ENCODE peak calls at places on chromosomes 12 and 14, in six cellular contexts. A, X, L, Y, H and E are unnamed samples.

GRCh38 chr12:107329569-107330324 is 236.4 kb upstream of the CRY1 start:
- DNase-seq in X (no peak), Y (no peak), A (no peak), L (no peak), H (no peak), E (no peak)

GRCh38 chr12:68271346-68271745 is 17.9 kb upstream of the IL22 start:
- DNase-seq in Y (no peak), H (no peak), L (no peak), A (no peak), X (no peak), E (no peak)

GRCh38 chr12:80332827-80333226 is 111.2 kb upstream of the PTPRQ start:
- DNase-seq in Y (no peak), H (no peak), A (no peak), X (no peak), L (no peak), E (no peak)

GRCh38 chr12:97758586-97758985 is 296.0 kb downstream of the RMST start:
- DNase-seq in H (no peak), A (no peak), X (no peak), Y (no peak), L (no peak), E (no peak)

GRCh38 chr12:103800252-103800771 is 40.7 kb downstream of the NT5DC3 start:
- DNase-seq in L (peak; percentile 28), Y (peak; percentile 75), A (no peak), H (no peak), X (no peak), E (peak; percentile 45)

GRCh38 chr12:49420556-49420955 is 53.3 kb downstream of the SPATS2 start:
- DNase-seq in L (no peak), H (no peak), A (no peak), X (no peak), Y (no peak), E (no peak)

GRCh38 chr14:75084513-75084912 is 15.1 kb downstream of the ZC2HC1C start:
- DNase-seq in L (no peak), X (no peak), A (no peak), H (no peak), Y (no peak), E (no peak)

GRCh38 chr14:104066719-104067118 is 18.8 kb upstream of the ASPG start:
- DNase-seq in X (no peak), A (no peak), H (no peak), L (no peak), Y (no peak), E (no peak)

GRCh38 chr14:75301666-75302325 is 23.2 kb downstream of the FOS start:
- DNase-seq in A (no peak), Y (no peak), L (no peak), X (no peak), H (no peak), E (no peak)

GRCh38 chr14:93892923-93893549 is 34.1 kb upstream of the FAM181A start:
- DNase-seq in Y (peak; percentile 62), L (peak; percentile 22), A (peak; percentile 28), H (peak; percentile 44), X (peak; percentile 30), E (peak; percentile 35)

GRCh38 chr12:49330032-49330619 is 6.9 kb downstream of the C1QL4 start:
- DNase-seq in H (no peak), L (no peak), X (no peak), A (no peak), Y (no peak), E (no peak)

GRCh38 chr12:65881348-65881961 is 57.2 kb downstream of the HMGA2 start:
- DNase-seq in L (peak; percentile 63), H (no peak), Y (no peak), X (no peak), A (no peak), E (no peak)

GRCh38 chr12:59444932-59445331 is 150.9 kb upstream of the SLC16A7 start:
- DNase-seq in L (no peak), Y (no peak), H (no peak), A (no peak), X (no peak), E (no peak)

GRCh38 chr14:77120771-77121743 is 20.5 kb downstream of the ZDHHC22 start:
- DNase-seq in L (no peak), Y (peak; percentile 31), X (no peak), H (peak; percentile 29), A (no peak), E (peak; percentile 53)

GRCh38 chr12:78204926-78205325 is 374.2 kb downstream of the NAV3 start:
- DNase-seq in H (no peak), Y (no peak), A (no peak), X (no peak), L (no peak), E (no peak)

GRCh38 chr12:57927086-57927485 is 14.3 kb upstream of the ATP23 start:
- DNase-seq in X (no peak), Y (no peak), H (no peak), A (no peak), L (no peak), E (no peak)

GRCh38 chr12:43675048-43675904 is 83.3 kb downstream of the PUS7L start:
- DNase-seq in A (no peak), Y (no peak), L (no peak), H (no peak), X (no peak), E (no peak)

GRCh38 chr12:749871-750270 is 2.5 kb upstream of the WNK1 start:
- DNase-seq in X (no peak), Y (no peak), L (no peak), A (no peak), H (no peak), E (no peak)

GRCh38 chr12:106953352-106954260 is 2.1 kb upstream of the TMEM263 start:
- DNase-seq in X (no peak), Y (no peak), A (no peak), L (no peak), H (no peak), E (no peak)

GRCh38 chr12:110546339-110546738 is 36.8 kb downstream of the PPTC7 start:
- DNase-seq in H (no peak), L (peak; percentile 81), A (no peak), Y (no peak), X (no peak), E (no peak)